ENCODE peak calls at places on chromosomes 2 and 18, in five cellular contexts. E is tibial artery, X is fibroblast of lung, D is hepatocyte, Y is bronchial epithelial cell. A is an unnamed sample.

GRCh38 chr2:234951386-234952269 is at the start of gene SH3BP4:
- DNase-seq in E (peak; percentile 75), X (peak; percentile 74), D (peak; percentile 95), Y (no peak), A (peak; percentile 82)

GRCh38 chr2:203887680-203888079 is 20.1 kb downstream of the CTLA4 start:
- DNase-seq in E (no peak), X (peak; percentile 29), D (no peak), Y (no peak), A (no peak)

GRCh38 chr2:16632615-16633014 is 33.0 kb downstream of the CYRIA start:
- DNase-seq in E (no peak), X (no peak), D (no peak), Y (no peak), A (no peak)

GRCh38 chr2:13018490-13018889 is 301.8 kb downstream of the TRIB2 start:
- DNase-seq in E (no peak), X (no peak), D (no peak), Y (no peak), A (no peak)

GRCh38 chr2:233414273-233414654 is 60.0 kb downstream of the DGKD start:
- DNase-seq in E (no peak), X (peak; percentile 73), D (no peak), Y (peak; percentile 12), A (peak; percentile 42)

GRCh38 chr2:99729104-99729503 is 239.3 kb upstream of the REV1 start:
- DNase-seq in E (no peak), X (peak; percentile 9), D (no peak), Y (no peak), A (no peak)

GRCh38 chr18:57802166-57802868 is 798 bp downstream of the ATP8B1 start:
- DNase-seq in E (no peak), X (no peak), D (no peak), Y (no peak), A (no peak)

GRCh38 chr2:173791502-173791901 is 173.7 kb downstream of the SP3 start:
- DNase-seq in E (no peak), X (no peak), D (no peak), Y (no peak), A (no peak)

GRCh38 chr2:240344904-240345303 is 90.6 kb upstream of the GPC1 start:
- DNase-seq in E (no peak), X (no peak), D (no peak), Y (no peak), A (no peak)

GRCh38 chr18:25563816-25564370 is 211.9 kb upstream of the ZNF521 start:
- DNase-seq in E (no peak), X (no peak), D (no peak), Y (no peak), A (no peak)

GRCh38 chr2:70730730-70731129 is 37.3 kb downstream of the ADD2 start:
- DNase-seq in E (no peak), X (no peak), D (no peak), Y (peak; percentile 35), A (no peak)

DNA sequence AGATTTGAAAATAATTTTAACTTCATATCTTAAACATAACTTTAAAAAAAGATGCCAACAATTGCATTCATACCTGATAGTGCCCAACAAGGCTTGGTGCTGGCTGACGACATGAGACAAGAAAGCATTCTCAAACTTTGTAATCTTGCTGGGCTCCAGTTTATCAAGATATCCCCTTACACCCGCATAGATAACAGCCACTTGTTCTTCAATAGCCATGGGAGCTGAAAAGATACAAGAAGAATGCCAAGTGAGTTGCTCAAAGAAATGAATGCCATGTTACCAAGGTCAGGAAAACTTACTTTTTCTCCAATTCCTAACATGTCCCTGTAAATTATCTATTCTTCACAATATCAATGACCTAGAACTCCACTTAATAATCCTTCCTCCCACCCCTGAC is 12.4 kb upstream of the PSTPIP2 start:
- DNase-seq in E (no peak), X (no peak), D (no peak), Y (no peak), A (no peak)
- H3K36me3 ChIP-seq in E (peaks cover 85% of the 10 kb centered on the region), X (peaks cover 19% of the 10 kb centered on the region), D (peaks cover 14% of the 10 kb centered on the region), Y (peaks cover 20% of the 10 kb centered on the region), A (peaks cover 100% of the 10 kb centered on the region)

DNA sequence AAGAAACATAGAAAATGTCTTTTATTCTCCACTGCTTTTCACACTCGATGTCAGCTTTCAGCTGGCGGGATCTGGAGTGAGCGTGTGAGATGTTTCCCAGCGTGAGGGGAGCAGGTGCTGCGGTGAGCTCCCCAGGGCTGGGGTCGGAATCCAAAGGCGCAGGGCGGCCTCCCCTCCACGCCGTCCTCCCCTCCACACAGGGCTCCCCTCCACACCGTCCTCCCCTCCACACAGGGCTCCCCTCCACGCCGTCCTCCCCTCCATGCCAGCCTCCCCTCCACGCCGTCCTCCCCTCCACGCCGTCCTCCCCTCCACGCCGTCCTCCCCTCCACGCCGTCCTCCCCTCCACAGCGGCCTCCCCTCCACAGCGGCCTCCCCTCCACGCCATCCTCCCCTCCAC is 26.9 kb upstream of the KCNG2 start:
- DNase-seq in E (no peak), X (no peak), D (no peak), Y (no peak), A (no peak)
- H3K27me3 ChIP-seq in E (peaks cover 42% of the 10 kb centered on the region), X (peaks cover 4% of the 10 kb centered on the region), D (no peaks in the 10 kb centered on the region), Y (no peaks in the 10 kb centered on the region), A (peaks cover 34% of the 10 kb centered on the region)

GRCh38 chr2:182761903-182762302 is 45.8 kb downstream of the DNAJC10 start:
- DNase-seq in E (peak; percentile 39), X (peak; percentile 43), D (no peak), Y (peak; percentile 11), A (no peak)
- H3K36me3 ChIP-seq in E (peaks cover 32% of the 10 kb centered on the region), X (peaks cover 2% of the 10 kb centered on the region), D (no peaks in the 10 kb centered on the region), Y (peaks cover 9% of the 10 kb centered on the region), A (peaks cover 2% of the 10 kb centered on the region)

DNA sequence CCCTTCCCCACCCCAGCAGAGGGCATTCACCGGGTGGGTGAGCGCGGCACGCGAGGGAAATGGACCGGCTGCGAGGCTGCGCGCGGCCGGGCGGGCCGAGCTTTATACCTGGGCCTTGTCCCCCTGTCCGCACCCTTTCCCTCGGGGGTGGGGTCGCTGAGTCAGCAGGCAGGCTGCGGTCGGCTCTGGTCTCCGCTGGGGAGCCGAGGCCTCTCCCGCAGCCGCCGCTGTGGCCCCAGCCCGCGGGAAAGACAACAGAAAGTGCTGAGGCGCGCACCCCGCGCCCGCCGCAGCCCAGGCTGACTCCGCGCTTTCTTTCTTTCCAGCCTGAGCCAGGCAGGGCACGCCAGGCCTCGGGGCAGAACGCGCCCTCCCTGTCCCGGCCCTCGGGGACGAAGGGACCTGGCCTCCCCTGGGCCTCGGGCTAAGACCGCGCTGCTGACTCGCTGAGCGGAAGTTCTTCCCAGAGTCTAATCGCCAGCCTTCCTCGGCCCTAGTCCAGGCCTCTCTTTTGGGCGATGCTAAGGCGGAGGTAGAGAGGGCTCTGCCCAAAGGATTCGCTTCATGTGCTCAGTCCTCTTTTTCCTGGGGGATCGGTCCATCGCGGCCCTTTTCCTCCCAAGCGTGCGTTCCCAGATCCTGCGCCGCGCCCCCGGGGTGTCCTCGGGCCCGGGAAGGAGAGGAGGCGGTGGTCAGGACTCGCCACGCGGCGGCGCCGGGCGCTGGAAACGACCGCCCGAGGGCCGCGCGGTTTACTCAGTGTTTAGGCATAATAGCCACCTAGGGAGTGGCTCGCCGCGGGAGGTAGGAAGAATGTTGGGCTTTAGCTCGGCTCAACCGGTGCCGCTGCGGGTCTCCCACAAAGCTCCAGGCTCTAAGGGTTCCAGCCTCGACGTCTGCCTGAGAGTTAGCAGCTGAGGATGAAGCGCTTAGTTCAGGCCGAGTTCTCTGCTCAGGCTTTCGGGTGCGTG is at the start of gene CRYBA2:
- DNase-seq in E (no peak), X (peak; percentile 20), D (peak; percentile 45), Y (peak; percentile 16), A (no peak)
- H3K27me3 ChIP-seq in E (peaks cover 98% of the 10 kb centered on the region), X (peaks cover 67% of the 10 kb centered on the region), D (peaks cover 89% of the 10 kb centered on the region), Y (peaks cover 55% of the 10 kb centered on the region), A (peaks cover 50% of the 10 kb centered on the region)

DNA sequence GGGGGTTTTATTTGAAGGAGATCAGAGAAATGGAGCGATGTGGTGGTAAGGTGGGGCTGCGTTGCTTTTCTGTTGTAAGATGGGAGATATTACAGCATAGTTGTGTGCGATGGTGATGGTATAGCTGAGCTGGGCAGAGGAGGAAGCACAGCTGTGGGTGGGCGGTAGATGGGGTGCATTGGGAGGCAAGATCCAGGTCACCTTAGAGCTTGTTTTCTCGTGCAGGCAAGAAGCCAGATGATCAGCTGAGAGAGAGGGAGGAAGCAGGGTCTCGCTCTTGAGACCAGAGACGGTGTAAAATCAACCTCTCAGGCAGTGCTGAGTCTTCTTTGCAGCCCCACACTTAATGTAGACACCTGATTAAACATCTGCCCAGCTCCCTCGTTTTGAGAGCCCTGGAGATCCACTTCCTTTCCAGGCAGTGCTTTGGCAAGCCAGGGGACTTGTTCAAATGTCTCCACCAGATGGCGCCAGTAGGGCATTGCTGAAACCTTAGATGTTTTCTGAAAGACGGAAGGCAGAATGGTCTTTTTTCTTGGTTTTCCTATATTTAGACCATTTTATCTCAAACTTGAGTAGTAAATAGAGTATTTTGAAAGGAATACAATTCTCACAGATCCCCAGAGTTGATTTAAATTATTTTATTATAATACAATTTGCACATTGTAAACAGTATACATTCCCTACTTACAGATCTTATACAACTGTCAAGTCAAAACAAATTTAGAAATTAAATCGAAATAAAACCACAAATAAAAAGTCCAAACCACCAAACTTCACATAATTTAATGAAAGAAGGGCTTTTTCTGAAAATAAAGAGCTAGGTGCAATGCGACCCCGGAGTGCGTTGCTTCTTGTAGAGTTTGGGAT is 21.1 kb upstream of the LYPD6B start:
- DNase-seq in E (peak; percentile 70), X (peak; percentile 57), D (peak; percentile 92), Y (peak; percentile 59), A (peak; percentile 77)
- H3K36me3 ChIP-seq in E (no peaks in the 10 kb centered on the region), X (no peaks in the 10 kb centered on the region), D (no peaks in the 10 kb centered on the region), Y (no peaks in the 10 kb centered on the region), A (no peaks in the 10 kb centered on the region)

DNA sequence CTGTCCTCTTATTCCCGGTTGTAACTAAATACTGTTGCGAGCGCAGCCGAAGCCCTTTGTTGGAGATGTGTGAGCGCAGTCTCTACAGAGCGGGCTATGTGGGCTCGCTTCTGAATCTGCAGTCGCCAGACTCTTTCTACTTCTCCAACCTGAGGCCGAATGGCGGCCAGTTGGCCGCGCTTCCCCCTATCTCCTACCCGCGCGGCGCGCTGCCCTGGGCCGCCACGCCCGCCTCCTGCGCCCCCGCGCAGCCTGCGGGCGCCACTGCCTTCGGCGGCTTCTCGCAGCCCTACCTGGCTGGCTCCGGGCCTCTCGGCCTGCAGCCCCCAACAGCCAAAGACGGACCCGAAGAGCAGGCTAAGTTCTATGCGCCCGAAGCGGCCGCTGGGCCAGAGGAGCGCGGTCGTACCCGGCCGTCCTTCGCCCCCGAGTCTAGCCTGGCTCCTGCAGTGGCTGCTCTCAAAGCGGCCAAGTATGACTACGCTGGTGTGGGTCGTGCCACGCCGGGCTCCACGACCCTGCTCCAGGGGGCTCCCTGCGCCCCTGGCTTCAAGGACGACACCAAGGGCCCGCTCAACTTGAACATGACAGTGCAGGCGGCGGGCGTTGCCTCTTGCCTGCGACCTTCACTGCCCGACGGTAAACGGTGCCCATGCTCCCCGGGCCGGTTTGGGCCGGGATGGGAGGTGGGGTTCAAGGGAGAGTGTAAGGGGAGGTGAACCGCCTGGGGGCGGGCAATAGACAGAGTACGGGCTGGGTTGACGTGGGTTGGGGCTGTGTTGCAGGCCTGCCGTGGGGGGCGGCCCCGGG is at the start of gene HOXD12:
- DNase-seq in E (no peak), X (no peak), D (no peak), Y (no peak), A (no peak)
- H3K27me3 ChIP-seq in E (peaks cover 100% of the 10 kb centered on the region), X (peaks cover 90% of the 10 kb centered on the region), D (peaks cover 99% of the 10 kb centered on the region), Y (peaks cover 81% of the 10 kb centered on the region), A (peaks cover 5% of the 10 kb centered on the region)